ENCODE peak calls at places on chromosomes 12 and 14, in nine cellular contexts. V, A, Z, F, C, N, T, E and B are unnamed samples.

GRCh38 chr12:128510527-128510926 is 243.6 kb downstream of the TMEM132C start:
- DNase-seq in T (no peak), E (no peak), C (no peak), N (no peak), F (no peak), A (no peak), V (no peak), Z (no peak), B (no peak)

GRCh38 chr12:42756841-42757661 is 167.5 kb upstream of the PRICKLE1 start:
- DNase-seq in V (peak; percentile 71), E (peak; percentile 73), T (peak; percentile 93), Z (peak; percentile 86), A (no peak), C (no peak), F (no peak), N (no peak), B (no peak)

GRCh38 chr12:116361404-116362223 is 84.1 kb upstream of the MED13L start:
- DNase-seq in Z (no peak), V (no peak), A (peak; percentile 58), C (no peak), F (no peak), N (no peak), E (no peak), T (no peak), B (no peak)

GRCh38 chr14:99436247-99437180 is 44.1 kb downstream of the SETD3 start:
- DNase-seq in Z (peak; percentile 14), T (peak; percentile 38), F (no peak), N (no peak), V (no peak), E (no peak), A (no peak), C (no peak), B (no peak)

GRCh38 chr12:75511116-75512048 is at the start of gene KRR1:
- DNase-seq in E (peak; percentile 97), C (peak; percentile 83), A (peak; percentile 94), V (peak; percentile 96), N (peak; percentile 83), Z (peak; percentile 99), F (peak; percentile 79), T (peak; percentile 98), B (peak; percentile 95)

GRCh38 chr14:72629534-72629933 is 264.4 kb downstream of the DPF3 start:
- DNase-seq in A (no peak), V (no peak), F (no peak), N (no peak), T (no peak), Z (no peak), C (no peak), E (no peak), B (peak; percentile 7)

GRCh38 chr12:51823875-51824565 is 24.5 kb downstream of the FIGNL2 start:
- DNase-seq in T (peak; percentile 66), V (no peak), Z (peak; percentile 72), N (no peak), F (no peak), E (peak; percentile 74), A (peak; percentile 34), C (no peak), B (peak; percentile 57)

GRCh38 chr12:26939192-26939832 is 1.0 kb downstream of the FGFR1OP2 start:
- DNase-seq in Z (no peak), N (no peak), C (no peak), E (no peak), F (no peak), T (peak; percentile 42), A (no peak), V (no peak), B (no peak)

GRCh38 chr12:129673807-129674206 is 230.0 kb downstream of the TMEM132D start:
- DNase-seq in A (no peak), T (no peak), N (no peak), E (no peak), F (no peak), C (no peak), Z (no peak), V (no peak), B (no peak)

GRCh38 chr12:100557357-100557756 is 16.1 kb upstream of the GAS2L3 start:
- DNase-seq in T (no peak), F (no peak), C (no peak), E (no peak), Z (no peak), A (no peak), V (no peak), N (no peak), B (no peak)

GRCh38 chr14:93903342-93904184 is 23.6 kb upstream of the FAM181A start:
- DNase-seq in F (no peak), T (no peak), E (no peak), C (no peak), Z (no peak), V (no peak), N (no peak), A (no peak), B (no peak)

GRCh38 chr12:2494490-2495192 is 300.1 kb upstream of the FKBP4 start:
- DNase-seq in A (peak; percentile 27), V (no peak), F (no peak), T (no peak), N (no peak), E (peak; percentile 40), C (no peak), Z (no peak), B (peak; percentile 35)

GRCh38 chr12:119178544-119179334 is at the start of gene HSPB8:
- DNase-seq in E (peak; percentile 81), F (no peak), A (peak; percentile 73), T (peak; percentile 20), V (peak; percentile 71), N (no peak), Z (peak; percentile 93), C (no peak), B (peak; percentile 57)

GRCh38 chr12:53625373-53625945 is 723 bp downstream of the ATF7 start:
- DNase-seq in Z (no peak), F (no peak), T (no peak), A (no peak), E (no peak), N (no peak), V (no peak), C (no peak), B (no peak)

GRCh38 chr12:55642275-55643068 is 5.8 kb downstream of the OR10P1 start:
- DNase-seq in F (no peak), Z (no peak), C (no peak), V (no peak), T (no peak), N (no peak), A (no peak), E (peak; percentile 23), B (no peak)

GRCh38 chr12:67747869-67748760 is 99.6 kb downstream of the DYRK2 start:
- DNase-seq in V (no peak), E (peak; percentile 92), A (peak; percentile 56), Z (peak; percentile 66), T (peak; percentile 38), F (no peak), C (no peak), N (no peak), B (peak; percentile 59)

GRCh38 chr14:55302367-55302766 is 31.1 kb downstream of the FBXO34 start:
- DNase-seq in E (no peak), T (peak; percentile 18), F (no peak), N (no peak), C (no peak), A (no peak), V (no peak), Z (no peak), B (no peak)

GRCh38 chr12:89883630-89884364 is 175.2 kb upstream of the ATP2B1 start:
- DNase-seq in E (no peak), N (no peak), T (no peak), A (no peak), V (no peak), Z (peak; percentile 41), F (no peak), C (no peak), B (no peak)

GRCh38 chr14:49893309-49894213 is 679 bp downstream of the ARF6 start:
- DNase-seq in F (peak; percentile 62), E (peak; percentile 61), A (peak; percentile 74), V (no peak), Z (peak; percentile 47), N (peak; percentile 65), C (peak; percentile 63), T (no peak), B (peak; percentile 57)

GRCh38 chr12:23561536-23561935 is 387.9 kb downstream of the SOX5 start:
- DNase-seq in C (no peak), N (no peak), F (no peak), A (no peak), T (no peak), Z (no peak), V (no peak), E (no peak), B (no peak)

GRCh38 chr14:32059702-32060101 is 17.4 kb upstream of the ARHGAP5 start:
- DNase-seq in T (no peak), A (no peak), C (no peak), E (no peak), V (no peak), F (no peak), Z (no peak), N (no peak), B (no peak)

GRCh38 chr14:21090194-21090939 is 8.1 kb downstream of the ZNF219 start:
- DNase-seq in C (no peak), V (no peak), F (no peak), Z (no peak), E (no peak), N (no peak), A (peak; percentile 59), T (no peak), B (peak; percentile 67)

GRCh38 chr14:38958589-38958988 is 144.4 kb downstream of the SEC23A start:
- DNase-seq in N (no peak), T (no peak), Z (peak; percentile 25), V (no peak), A (no peak), C (no peak), F (no peak), E (no peak), B (no peak)

GRCh38 chr14:22657861-22658260 is 13.7 kb upstream of the OR6J1 start:
- DNase-seq in A (no peak), N (no peak), V (no peak), F (no peak), C (no peak), T (peak; percentile 70), E (peak; percentile 10), Z (peak; percentile 44), B (no peak)

GRCh38 chr14:91173867-91174266 is 60.0 kb downstream of the DGLUCY start:
- DNase-seq in E (no peak), Z (no peak), T (no peak), C (no peak), N (no peak), A (no peak), V (no peak), F (no peak), B (no peak)

GRCh38 chr14:49972840-49973239 is 80.0 kb downstream of the ARF6 start:
- DNase-seq in T (peak; percentile 95), V (no peak), A (peak; percentile 74), C (peak; percentile 38), E (peak; percentile 64), N (peak; percentile 34), F (no peak), Z (peak; percentile 83), B (peak; percentile 86)

GRCh38 chr14:95523051-95523817 is 6.8 kb upstream of the SYNE3 start:
- DNase-seq in Z (peak; percentile 48), F (peak; percentile 27), V (no peak), T (no peak), A (no peak), C (no peak), E (no peak), N (no peak), B (no peak)

GRCh38 chr14:29016050-29016900 is 249.7 kb downstream of the FOXG1 start:
- DNase-seq in T (peak; percentile 45), V (no peak), Z (peak; percentile 31), E (peak; percentile 8), N (no peak), F (no peak), C (no peak), A (no peak), B (no peak)

GRCh38 chr12:51817027-51817953 is 31.2 kb downstream of the FIGNL2 start:
- DNase-seq in F (no peak), E (no peak), T (no peak), N (no peak), V (no peak), C (no peak), Z (no peak), A (no peak), B (no peak)

GRCh38 chr12:98431089-98431488 is 84.3 kb upstream of the TMPO start:
- DNase-seq in A (no peak), V (no peak), Z (no peak), E (no peak), T (no peak), F (no peak), C (no peak), N (no peak), B (no peak)

GRCh38 chr12:47021298-47021697 is 58.1 kb upstream of the PCED1B start:
- DNase-seq in N (no peak), Z (peak; percentile 89), E (peak; percentile 13), C (no peak), A (no peak), V (peak; percentile 62), T (peak; percentile 95), F (no peak), B (no peak)